ENCODE peak calls at places on chromosomes 13 and 19, in six cellular contexts. One of them, this sample, is unnamed.

GRCh38 chr19:34145741-34146202 is 26.5 kb upstream of the LSM14A start:
- DNase-seq in fibroblast of mammary gland: peak; percentile 58
- DNase-seq in lower leg skin: no peak
- DNase-seq in WERI-Rb-1: peak; percentile 47
- DNase-seq in thoracic aorta: no peak
- DNase-seq in CD8-positive, alpha-beta memory T cell: peak; percentile 67
- DNase-seq in this sample: peak; percentile 56

GRCh38 chr19:39814595-39814994 is 19.4 kb downstream of the DYRK1B start:
- DNase-seq in lower leg skin: no peak
- DNase-seq in thoracic aorta: no peak
- DNase-seq in CD8-positive, alpha-beta memory T cell: no peak
- DNase-seq in fibroblast of mammary gland: no peak
- DNase-seq in WERI-Rb-1: no peak
- DNase-seq in this sample: no peak

GRCh38 chr13:32432856-32433255 is 4.9 kb upstream of the N4BP2L1 start:
- DNase-seq in fibroblast of mammary gland: no peak
- DNase-seq in CD8-positive, alpha-beta memory T cell: no peak
- DNase-seq in WERI-Rb-1: no peak
- DNase-seq in thoracic aorta: no peak
- DNase-seq in lower leg skin: no peak
- DNase-seq in this sample: no peak

GRCh38 chr19:33257828-33258227 is 32.2 kb upstream of the SLC7A10 start:
- DNase-seq in thoracic aorta: no peak
- DNase-seq in CD8-positive, alpha-beta memory T cell: no peak
- DNase-seq in fibroblast of mammary gland: no peak
- DNase-seq in WERI-Rb-1: no peak
- DNase-seq in lower leg skin: no peak
- DNase-seq in this sample: no peak

GRCh38 chr19:2579678-2580280 is 103.9 kb downstream of the GADD45B start:
- DNase-seq in CD8-positive, alpha-beta memory T cell: no peak
- DNase-seq in thoracic aorta: no peak
- DNase-seq in WERI-Rb-1: no peak
- DNase-seq in lower leg skin: no peak
- DNase-seq in fibroblast of mammary gland: no peak
- DNase-seq in this sample: no peak

GRCh38 chr13:98507060-98507797 is 69.7 kb downstream of the STK24 start:
- DNase-seq in fibroblast of mammary gland: peak; percentile 27
- DNase-seq in WERI-Rb-1: no peak
- DNase-seq in lower leg skin: no peak
- DNase-seq in thoracic aorta: no peak
- DNase-seq in CD8-positive, alpha-beta memory T cell: no peak
- DNase-seq in this sample: no peak

GRCh38 chr13:80955487-80955886 is 614.6 kb upstream of the SPRY2 start:
- DNase-seq in CD8-positive, alpha-beta memory T cell: no peak
- DNase-seq in WERI-Rb-1: no peak
- DNase-seq in thoracic aorta: no peak
- DNase-seq in lower leg skin: no peak
- DNase-seq in fibroblast of mammary gland: peak; percentile 45
- DNase-seq in this sample: no peak

GRCh38 chr19:49843265-49843664 is 7.7 kb upstream of the PTOV1 start:
- DNase-seq in CD8-positive, alpha-beta memory T cell: no peak
- DNase-seq in lower leg skin: no peak
- DNase-seq in fibroblast of mammary gland: no peak
- DNase-seq in WERI-Rb-1: no peak
- DNase-seq in thoracic aorta: no peak
- DNase-seq in this sample: no peak

GRCh38 chr19:40756502-40757110 is 5.6 kb downstream of the SNRPA start:
- DNase-seq in thoracic aorta: no peak
- DNase-seq in fibroblast of mammary gland: no peak
- DNase-seq in CD8-positive, alpha-beta memory T cell: peak; percentile 58
- DNase-seq in lower leg skin: no peak
- DNase-seq in WERI-Rb-1: no peak
- DNase-seq in this sample: no peak

GRCh38 chr19:43148233-43148632 is 38.1 kb downstream of the PSG5 start:
- DNase-seq in WERI-Rb-1: no peak
- DNase-seq in CD8-positive, alpha-beta memory T cell: no peak
- DNase-seq in lower leg skin: no peak
- DNase-seq in thoracic aorta: no peak
- DNase-seq in fibroblast of mammary gland: peak; percentile 61
- DNase-seq in this sample: no peak

GRCh38 chr13:49838989-49839388 is 46.5 kb upstream of the KPNA3 start:
- DNase-seq in CD8-positive, alpha-beta memory T cell: no peak
- DNase-seq in fibroblast of mammary gland: no peak
- DNase-seq in thoracic aorta: no peak
- DNase-seq in WERI-Rb-1: no peak
- DNase-seq in lower leg skin: no peak
- DNase-seq in this sample: no peak

GRCh38 chr13:31860002-31860401 is 120.7 kb downstream of the RXFP2 start:
- DNase-seq in WERI-Rb-1: no peak
- DNase-seq in CD8-positive, alpha-beta memory T cell: no peak
- DNase-seq in lower leg skin: no peak
- DNase-seq in fibroblast of mammary gland: no peak
- DNase-seq in thoracic aorta: no peak
- DNase-seq in this sample: no peak

GRCh38 chr13:104025303-104025702 is 959.1 kb upstream of the SLC10A2 start:
- DNase-seq in thoracic aorta: no peak
- DNase-seq in WERI-Rb-1: no peak
- DNase-seq in CD8-positive, alpha-beta memory T cell: no peak
- DNase-seq in fibroblast of mammary gland: no peak
- DNase-seq in lower leg skin: no peak
- DNase-seq in this sample: no peak

GRCh38 chr13:25657062-25657588 is 285.4 kb downstream of the ATP8A2 start:
- DNase-seq in fibroblast of mammary gland: no peak
- DNase-seq in CD8-positive, alpha-beta memory T cell: no peak
- DNase-seq in WERI-Rb-1: no peak
- DNase-seq in lower leg skin: no peak
- DNase-seq in thoracic aorta: no peak
- DNase-seq in this sample: no peak

GRCh38 chr19:43300876-43301765 is 31.8 kb upstream of the PSG9 start:
- DNase-seq in thoracic aorta: no peak
- DNase-seq in CD8-positive, alpha-beta memory T cell: no peak
- DNase-seq in WERI-Rb-1: no peak
- DNase-seq in lower leg skin: no peak
- DNase-seq in fibroblast of mammary gland: no peak
- DNase-seq in this sample: no peak

GRCh38 chr13:48500652-48501197 is 32.2 kb downstream of the RCBTB2 start:
- DNase-seq in WERI-Rb-1: no peak
- DNase-seq in CD8-positive, alpha-beta memory T cell: no peak
- DNase-seq in lower leg skin: no peak
- DNase-seq in thoracic aorta: no peak
- DNase-seq in fibroblast of mammary gland: peak; percentile 93
- DNase-seq in this sample: no peak

GRCh38 chr19:33388231-33388816 is 14.8 kb downstream of the CEBPG start:
- DNase-seq in CD8-positive, alpha-beta memory T cell: no peak
- DNase-seq in lower leg skin: peak; percentile 85
- DNase-seq in WERI-Rb-1: no peak
- DNase-seq in fibroblast of mammary gland: no peak
- DNase-seq in thoracic aorta: no peak
- DNase-seq in this sample: no peak

GRCh38 chr13:113949546-113949945 is 24.3 kb downstream of the C13orf46 start:
- DNase-seq in thoracic aorta: no peak
- DNase-seq in fibroblast of mammary gland: no peak
- DNase-seq in WERI-Rb-1: no peak
- DNase-seq in lower leg skin: no peak
- DNase-seq in CD8-positive, alpha-beta memory T cell: no peak
- DNase-seq in this sample: no peak

GRCh38 chr13:72221276-72221962 is 354.4 kb upstream of the DACH1 start:
- DNase-seq in CD8-positive, alpha-beta memory T cell: no peak
- DNase-seq in lower leg skin: peak; percentile 82
- DNase-seq in WERI-Rb-1: peak; percentile 27
- DNase-seq in thoracic aorta: no peak
- DNase-seq in fibroblast of mammary gland: no peak
- DNase-seq in this sample: peak; percentile 15

GRCh38 chr13:46908511-46908910 is 11.7 kb upstream of the HTR2A start:
- DNase-seq in thoracic aorta: no peak
- DNase-seq in lower leg skin: no peak
- DNase-seq in CD8-positive, alpha-beta memory T cell: no peak
- DNase-seq in fibroblast of mammary gland: peak; percentile 79
- DNase-seq in WERI-Rb-1: no peak
- DNase-seq in this sample: no peak

GRCh38 chr13:112346173-112346898 is 29.8 kb upstream of the SPACA7 start:
- DNase-seq in lower leg skin: no peak
- DNase-seq in thoracic aorta: no peak
- DNase-seq in fibroblast of mammary gland: no peak
- DNase-seq in WERI-Rb-1: peak; percentile 87
- DNase-seq in CD8-positive, alpha-beta memory T cell: no peak
- DNase-seq in this sample: no peak

GRCh38 chr19:28313633-28314032 is 899.3 kb downstream of the UQCRFS1 start:
- DNase-seq in fibroblast of mammary gland: peak; percentile 95
- DNase-seq in WERI-Rb-1: no peak
- DNase-seq in thoracic aorta: no peak
- DNase-seq in CD8-positive, alpha-beta memory T cell: no peak
- DNase-seq in lower leg skin: no peak
- DNase-seq in this sample: no peak

DNA sequence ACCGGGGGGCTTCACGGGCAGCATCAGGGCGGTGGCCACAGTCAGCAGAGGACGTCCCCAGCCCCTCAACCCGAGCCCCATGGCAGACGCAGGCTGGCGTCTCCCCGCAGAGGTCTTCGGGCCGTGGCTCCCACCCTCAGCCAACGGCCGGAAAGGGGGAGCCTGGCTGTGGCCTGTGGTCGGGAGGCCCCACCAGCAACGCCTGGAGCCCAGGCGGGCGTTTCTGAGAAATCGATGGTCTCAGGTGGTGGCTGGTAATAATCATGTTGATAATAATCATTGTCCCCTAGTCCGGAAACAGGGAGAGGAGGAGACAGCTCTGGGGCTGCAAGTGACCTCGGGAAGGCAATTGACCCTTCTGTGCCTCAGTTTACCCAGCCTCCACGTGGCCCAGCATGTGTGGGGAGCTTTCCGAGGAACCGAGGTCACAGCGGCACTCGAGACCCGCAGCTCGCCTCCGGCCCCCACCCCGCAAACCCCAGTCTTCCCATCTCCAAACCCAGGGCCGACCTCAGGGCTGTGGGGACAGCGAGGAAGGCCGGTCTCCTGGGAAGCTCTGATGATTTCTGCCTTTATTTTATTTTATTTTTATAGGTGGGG is at the start of gene PRSS57:
- DNase-seq in fibroblast of mammary gland: no peak
- DNase-seq in CD8-positive, alpha-beta memory T cell: no peak
- DNase-seq in WERI-Rb-1: no peak
- DNase-seq in thoracic aorta: no peak
- DNase-seq in lower leg skin: no peak
- DNase-seq in this sample: no peak
- H3K4me3 ChIP-seq in fibroblast of mammary gland: no peak within 1 kb of the TSS
- H3K4me3 ChIP-seq in CD8-positive, alpha-beta memory T cell: no peak within 1 kb of the TSS
- H3K4me3 ChIP-seq in WERI-Rb-1: no peak within 1 kb of the TSS
- H3K4me3 ChIP-seq in thoracic aorta: no peak within 1 kb of the TSS
- H3K4me3 ChIP-seq in lower leg skin: no peak within 1 kb of the TSS
- H3K4me3 ChIP-seq in this sample: no peak within 1 kb of the TSS

DNA sequence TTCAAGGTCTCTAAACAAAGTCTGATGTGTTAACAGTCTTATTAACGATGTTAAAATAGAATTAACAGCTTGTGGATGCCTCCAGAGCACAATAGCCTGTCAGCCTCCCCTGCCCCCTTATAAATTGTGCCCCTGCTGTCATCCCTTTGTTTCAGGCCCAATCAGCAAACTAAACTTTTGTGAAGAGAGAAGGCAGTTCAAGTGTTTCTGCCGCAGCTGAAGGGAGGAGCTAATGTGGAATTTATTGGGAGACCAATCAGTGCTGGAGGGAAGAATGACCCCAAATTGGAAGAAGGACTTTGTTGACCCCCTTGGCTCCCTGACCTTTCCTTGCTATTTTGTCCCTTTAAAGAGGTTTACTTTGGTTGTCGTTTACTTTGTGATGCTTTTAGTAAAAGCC is 160.5 kb downstream of the TM9SF2 start:
- DNase-seq in fibroblast of mammary gland: no peak
- DNase-seq in lower leg skin: no peak
- DNase-seq in WERI-Rb-1: no peak
- DNase-seq in thoracic aorta: no peak
- DNase-seq in CD8-positive, alpha-beta memory T cell: no peak
- DNase-seq in this sample: no peak
- H3K4me3 ChIP-seq in fibroblast of mammary gland: no peak overlapping the region
- H3K4me3 ChIP-seq in lower leg skin: no peak overlapping the region
- H3K4me3 ChIP-seq in WERI-Rb-1: no peak overlapping the region
- H3K4me3 ChIP-seq in thoracic aorta: no peak overlapping the region
- H3K4me3 ChIP-seq in CD8-positive, alpha-beta memory T cell: no peak overlapping the region
- H3K4me3 ChIP-seq in this sample: no peak overlapping the region

GRCh38 chr13:26695891-26696311 is 64.7 kb downstream of the GPR12 start:
- DNase-seq in thoracic aorta: no peak
- DNase-seq in CD8-positive, alpha-beta memory T cell: no peak
- DNase-seq in WERI-Rb-1: peak; percentile 95
- DNase-seq in fibroblast of mammary gland: no peak
- DNase-seq in lower leg skin: peak; percentile 80
- DNase-seq in this sample: no peak
- H3K4me3 ChIP-seq in thoracic aorta: no peak overlapping the region
- H3K4me3 ChIP-seq in CD8-positive, alpha-beta memory T cell: no peak overlapping the region
- H3K4me3 ChIP-seq in WERI-Rb-1: no peak overlapping the region
- H3K4me3 ChIP-seq in fibroblast of mammary gland: no peak overlapping the region
- H3K4me3 ChIP-seq in lower leg skin: no peak overlapping the region
- H3K4me3 ChIP-seq in this sample: no peak overlapping the region

DNA sequence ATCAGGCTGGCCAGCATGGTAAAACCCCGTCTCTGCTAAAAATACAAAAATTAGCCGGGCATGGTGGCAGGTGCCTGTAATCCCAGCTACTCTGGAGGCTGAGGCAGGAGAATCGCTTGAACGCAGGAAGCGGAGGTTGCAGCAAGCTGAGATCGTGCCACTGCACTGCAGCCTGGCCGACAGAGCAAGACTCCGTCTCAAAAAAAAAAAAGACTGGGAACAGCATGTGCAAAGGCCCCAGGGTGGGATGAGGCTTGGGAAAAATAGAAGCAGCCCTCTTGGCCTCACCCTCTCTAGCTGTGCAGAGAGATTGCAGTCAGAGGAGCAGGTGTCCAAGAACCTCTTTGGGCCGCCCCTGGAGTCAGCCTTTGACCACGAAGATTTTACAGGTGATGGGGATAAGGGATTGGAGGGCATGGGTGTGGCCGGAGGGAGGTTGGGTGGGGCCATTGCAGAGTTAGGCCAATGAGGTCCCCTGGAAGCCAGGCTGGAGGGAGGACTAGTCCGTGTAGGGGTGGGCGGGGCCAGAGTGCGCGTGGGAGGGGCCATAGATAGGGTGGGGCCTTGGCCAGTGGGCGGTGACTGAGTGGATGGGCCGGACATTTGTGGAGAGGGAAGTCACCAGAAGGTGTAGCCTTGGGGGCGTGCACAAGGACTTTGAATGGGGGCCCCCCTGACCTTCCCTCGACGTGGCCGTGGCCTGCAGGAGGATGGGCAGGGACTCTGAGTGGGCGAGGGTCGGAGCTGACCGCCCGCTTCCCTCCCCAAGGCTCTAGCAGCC is 16.9 kb upstream of the B3GNT3 start:
- DNase-seq in CD8-positive, alpha-beta memory T cell: no peak
- DNase-seq in lower leg skin: no peak
- DNase-seq in WERI-Rb-1: peak; percentile 54
- DNase-seq in thoracic aorta: no peak
- DNase-seq in fibroblast of mammary gland: peak; percentile 47
- DNase-seq in this sample: no peak
- H3K4me3 ChIP-seq in CD8-positive, alpha-beta memory T cell: no peak overlapping the region
- H3K4me3 ChIP-seq in lower leg skin: no peak overlapping the region
- H3K4me3 ChIP-seq in WERI-Rb-1: no peak overlapping the region
- H3K4me3 ChIP-seq in thoracic aorta: peak overlapping the region; percentile 49
- H3K4me3 ChIP-seq in fibroblast of mammary gland: no peak overlapping the region
- H3K4me3 ChIP-seq in this sample: no peak overlapping the region

GRCh38 chr19:29662604-29663404 is 2.5 kb upstream of the PLEKHF1 start:
- DNase-seq in CD8-positive, alpha-beta memory T cell: no peak
- DNase-seq in thoracic aorta: peak; percentile 56
- DNase-seq in WERI-Rb-1: no peak
- DNase-seq in lower leg skin: peak; percentile 94
- DNase-seq in fibroblast of mammary gland: peak; percentile 94
- DNase-seq in this sample: no peak
- H3K4me3 ChIP-seq in CD8-positive, alpha-beta memory T cell: no peak overlapping the region
- H3K4me3 ChIP-seq in thoracic aorta: peak overlapping the region; percentile 59
- H3K4me3 ChIP-seq in WERI-Rb-1: no peak overlapping the region
- H3K4me3 ChIP-seq in lower leg skin: no peak overlapping the region
- H3K4me3 ChIP-seq in fibroblast of mammary gland: no peak overlapping the region
- H3K4me3 ChIP-seq in this sample: no peak overlapping the region